ENCODE peak calls at places on chromosomes 4 and X, in ten cellular contexts. One of them, this sample, is unnamed. For H3K27me3, the result is how much of the 10 kb centered on the place peaks cover.

GRCh38 chrX:54423161-54423888 is 16.9 kb upstream of the TSR2 start:
- DNase-seq in CD8-positive, alpha-beta T cell: no peak
- DNase-seq in heart right ventricle: no peak
- DNase-seq in MM.1S: no peak
- DNase-seq in IMR-90: no peak
- DNase-seq in endodermal cell: peak
- DNase-seq in breast epithelium: no peak
- DNase-seq in stomach: no peak
- DNase-seq in sigmoid colon: no peak
- DNase-seq in pancreas: no peak
- DNase-seq in this sample: peak

GRCh38 chr4:8707045-8707781 is 114.6 kb downstream of the CPZ start:
- DNase-seq in IMR-90: no peak
- DNase-seq in sigmoid colon: peak
- DNase-seq in pancreas: no peak
- DNase-seq in stomach: no peak
- DNase-seq in breast epithelium: no peak
- DNase-seq in heart right ventricle: no peak
- DNase-seq in endodermal cell: peak
- DNase-seq in CD8-positive, alpha-beta T cell: no peak
- DNase-seq in MM.1S: no peak
- DNase-seq in this sample: no peak

GRCh38 chr4:161320377-161320776 is 843.4 kb downstream of the FSTL5 start:
- DNase-seq in breast epithelium: no peak
- DNase-seq in IMR-90: no peak
- DNase-seq in MM.1S: peak
- DNase-seq in heart right ventricle: no peak
- DNase-seq in pancreas: no peak
- DNase-seq in stomach: no peak
- DNase-seq in endodermal cell: peak
- DNase-seq in sigmoid colon: no peak
- DNase-seq in CD8-positive, alpha-beta T cell: no peak
- DNase-seq in this sample: no peak

GRCh38 chr4:174808119-174808518 is 20.9 kb downstream of the GLRA3 start:
- DNase-seq in heart right ventricle: no peak
- DNase-seq in MM.1S: no peak
- DNase-seq in pancreas: no peak
- DNase-seq in sigmoid colon: no peak
- DNase-seq in CD8-positive, alpha-beta T cell: no peak
- DNase-seq in stomach: no peak
- DNase-seq in endodermal cell: no peak
- DNase-seq in IMR-90: no peak
- DNase-seq in breast epithelium: no peak
- DNase-seq in this sample: no peak

GRCh38 chr4:3871181-3871852 is 105.1 kb downstream of the ADRA2C start:
- DNase-seq in CD8-positive, alpha-beta T cell: no peak
- DNase-seq in IMR-90: no peak
- DNase-seq in sigmoid colon: peak
- DNase-seq in MM.1S: peak
- DNase-seq in breast epithelium: no peak
- DNase-seq in stomach: no peak
- DNase-seq in endodermal cell: peak
- DNase-seq in heart right ventricle: no peak
- DNase-seq in pancreas: no peak
- DNase-seq in this sample: no peak

GRCh38 chr4:3492741-3493719 is 29.9 kb downstream of the DOK7 start:
- DNase-seq in endodermal cell: no peak
- DNase-seq in pancreas: no peak
- DNase-seq in sigmoid colon: no peak
- DNase-seq in IMR-90: peak
- DNase-seq in heart right ventricle: no peak
- DNase-seq in stomach: no peak
- DNase-seq in MM.1S: no peak
- DNase-seq in CD8-positive, alpha-beta T cell: no peak
- DNase-seq in breast epithelium: no peak
- DNase-seq in this sample: peak

GRCh38 chrX:71216446-71216845 is 6.6 kb upstream of the GJB1 start:
- DNase-seq in sigmoid colon: no peak
- DNase-seq in endodermal cell: no peak
- DNase-seq in heart right ventricle: no peak
- DNase-seq in stomach: no peak
- DNase-seq in IMR-90: no peak
- DNase-seq in pancreas: no peak
- DNase-seq in MM.1S: no peak
- DNase-seq in breast epithelium: no peak
- DNase-seq in CD8-positive, alpha-beta T cell: no peak
- DNase-seq in this sample: no peak

GRCh38 chrX:58051346-58051745 is 141.1 kb upstream of the ZXDA start:
- DNase-seq in breast epithelium: no peak
- DNase-seq in endodermal cell: no peak
- DNase-seq in pancreas: no peak
- DNase-seq in heart right ventricle: no peak
- DNase-seq in sigmoid colon: no peak
- DNase-seq in MM.1S: no peak
- DNase-seq in CD8-positive, alpha-beta T cell: no peak
- DNase-seq in stomach: no peak
- DNase-seq in IMR-90: no peak
- DNase-seq in this sample: no peak

GRCh38 chr4:183343730-183344129 is 21.5 kb upstream of the CLDN24 start:
- DNase-seq in breast epithelium: no peak
- DNase-seq in heart right ventricle: no peak
- DNase-seq in CD8-positive, alpha-beta T cell: no peak
- DNase-seq in MM.1S: no peak
- DNase-seq in pancreas: no peak
- DNase-seq in endodermal cell: no peak
- DNase-seq in sigmoid colon: no peak
- DNase-seq in IMR-90: no peak
- DNase-seq in stomach: no peak
- DNase-seq in this sample: no peak

GRCh38 chr4:183347586-183347985 is 25.4 kb upstream of the CLDN24 start:
- DNase-seq in endodermal cell: no peak
- DNase-seq in MM.1S: no peak
- DNase-seq in pancreas: no peak
- DNase-seq in IMR-90: peak
- DNase-seq in stomach: no peak
- DNase-seq in heart right ventricle: no peak
- DNase-seq in breast epithelium: no peak
- DNase-seq in CD8-positive, alpha-beta T cell: no peak
- DNase-seq in sigmoid colon: no peak
- DNase-seq in this sample: no peak

GRCh38 chr4:183344523-183345255 is 22.5 kb upstream of the CLDN24 start:
- DNase-seq in pancreas: no peak
- DNase-seq in sigmoid colon: no peak
- DNase-seq in stomach: no peak
- DNase-seq in MM.1S: no peak
- DNase-seq in endodermal cell: no peak
- DNase-seq in IMR-90: no peak
- DNase-seq in breast epithelium: no peak
- DNase-seq in heart right ventricle: no peak
- DNase-seq in CD8-positive, alpha-beta T cell: no peak
- DNase-seq in this sample: no peak

GRCh38 chr4:183345261-183345660 is 23.0 kb upstream of the CLDN24 start:
- DNase-seq in endodermal cell: no peak
- DNase-seq in breast epithelium: no peak
- DNase-seq in MM.1S: no peak
- DNase-seq in IMR-90: no peak
- DNase-seq in stomach: no peak
- DNase-seq in sigmoid colon: no peak
- DNase-seq in CD8-positive, alpha-beta T cell: no peak
- DNase-seq in pancreas: no peak
- DNase-seq in heart right ventricle: no peak
- DNase-seq in this sample: no peak

DNA sequence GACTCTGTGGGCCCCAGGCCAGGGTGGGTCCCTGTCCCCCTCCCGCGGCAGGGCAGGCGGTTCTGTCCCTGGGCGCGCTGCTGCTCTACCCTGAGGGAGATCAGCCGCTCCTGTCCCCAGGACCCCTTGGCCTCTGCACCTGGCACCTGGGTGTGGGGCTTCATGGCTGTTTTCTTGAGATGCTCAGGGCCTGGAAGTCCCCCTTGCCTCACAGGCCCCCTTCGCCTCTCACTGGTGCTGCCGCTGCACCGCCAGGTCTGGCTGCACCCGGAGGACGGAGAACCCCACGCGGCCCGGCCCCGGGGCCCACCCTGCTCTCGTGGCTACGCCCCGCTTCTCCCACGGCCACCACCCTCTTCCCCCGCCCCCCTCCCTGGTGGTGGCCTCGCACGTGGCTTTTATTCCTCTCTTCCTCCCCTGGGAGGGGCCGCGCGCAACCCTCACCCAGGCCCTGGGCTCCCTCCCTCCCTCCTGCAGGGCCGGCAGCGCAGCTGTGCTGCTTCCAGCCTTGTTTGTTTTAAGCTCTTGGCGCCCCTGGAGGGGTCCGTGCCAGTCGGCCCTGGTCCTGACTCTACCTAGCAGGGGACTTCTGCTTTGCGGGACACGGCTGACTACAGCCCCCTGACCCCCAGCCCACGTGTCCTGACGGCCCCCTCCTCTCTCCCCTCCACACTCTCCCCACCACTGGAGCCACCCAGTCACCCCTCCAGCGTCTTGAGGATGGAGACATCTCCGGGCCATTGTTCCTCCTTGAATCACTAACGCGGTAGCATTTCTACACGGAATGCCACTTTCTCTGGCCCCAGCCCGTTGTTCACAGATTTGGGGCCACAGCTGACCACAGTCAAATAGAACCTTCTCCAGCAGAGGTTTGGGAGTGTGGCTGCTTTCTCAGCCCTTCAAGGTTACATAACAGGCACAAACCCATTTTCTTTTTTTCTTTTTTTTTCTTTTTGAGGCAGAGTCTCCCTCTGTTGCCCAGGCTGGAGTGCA is 20.6 kb upstream of the CLDN24 start:
- DNase-seq in breast epithelium: no peak
- DNase-seq in stomach: peak
- DNase-seq in MM.1S: no peak
- DNase-seq in endodermal cell: no peak
- DNase-seq in CD8-positive, alpha-beta T cell: no peak
- DNase-seq in pancreas: peak
- DNase-seq in IMR-90: no peak
- DNase-seq in sigmoid colon: no peak
- DNase-seq in heart right ventricle: peak
- DNase-seq in this sample: no peak
- H3K4me3 ChIP-seq in breast epithelium: no peak
- H3K4me3 ChIP-seq in stomach: peak
- H3K4me3 ChIP-seq in MM.1S: no peak
- H3K4me3 ChIP-seq in endodermal cell: no peak
- H3K4me3 ChIP-seq in CD8-positive, alpha-beta T cell: no peak
- H3K4me3 ChIP-seq in pancreas: no peak
- H3K4me3 ChIP-seq in IMR-90: no peak
- H3K4me3 ChIP-seq in sigmoid colon: peak
- H3K4me3 ChIP-seq in heart right ventricle: peak
- H3K4me3 ChIP-seq in this sample: no peak

DNA sequence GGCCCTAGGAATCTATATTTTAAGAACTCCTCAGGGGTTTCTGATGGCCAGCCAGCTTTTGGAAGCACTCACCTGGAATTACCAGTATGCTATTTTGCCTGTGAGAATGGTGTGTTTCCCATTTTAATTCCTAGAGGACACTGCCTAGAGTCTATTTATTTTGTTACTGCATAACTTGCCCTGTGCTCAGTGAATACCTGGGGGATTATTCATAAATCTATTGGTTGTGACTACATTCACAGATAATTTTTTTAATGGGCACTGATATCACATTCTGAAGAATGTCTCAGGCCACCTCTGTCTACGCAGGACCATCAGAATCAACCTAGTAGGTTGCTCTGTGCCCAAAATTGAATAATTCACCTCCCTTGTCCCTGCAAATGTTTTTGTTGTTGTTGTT is 6.7 kb downstream of the ARL13A start:
- DNase-seq in pancreas: no peak
- DNase-seq in heart right ventricle: no peak
- DNase-seq in endodermal cell: no peak
- DNase-seq in breast epithelium: no peak
- DNase-seq in MM.1S: no peak
- DNase-seq in IMR-90: peak
- DNase-seq in stomach: no peak
- DNase-seq in CD8-positive, alpha-beta T cell: no peak
- DNase-seq in sigmoid colon: no peak
- DNase-seq in this sample: no peak
- H3K27ac ChIP-seq in pancreas: no peak
- H3K27ac ChIP-seq in heart right ventricle: no peak
- H3K27ac ChIP-seq in endodermal cell: no peak
- H3K27ac ChIP-seq in breast epithelium: no peak
- H3K27ac ChIP-seq in MM.1S: no peak
- H3K27ac ChIP-seq in IMR-90: no peak
- H3K27ac ChIP-seq in stomach: no peak
- H3K27ac ChIP-seq in CD8-positive, alpha-beta T cell: no peak
- H3K27ac ChIP-seq in sigmoid colon: no peak
- H3K27ac ChIP-seq in this sample: no peak

GRCh38 chr4:150582881-150583286 is 933 bp downstream of the MAB21L2 start:
- DNase-seq in breast epithelium: no peak
- DNase-seq in heart right ventricle: peak
- DNase-seq in endodermal cell: peak
- DNase-seq in MM.1S: no peak
- DNase-seq in IMR-90: peak
- DNase-seq in sigmoid colon: peak
- DNase-seq in pancreas: peak
- DNase-seq in CD8-positive, alpha-beta T cell: no peak
- DNase-seq in stomach: no peak
- DNase-seq in this sample: peak
- H3K27me3 ChIP-seq in breast epithelium: under half
- H3K27me3 ChIP-seq in heart right ventricle: under half
- H3K27me3 ChIP-seq in endodermal cell: half or more
- H3K27me3 ChIP-seq in MM.1S: under half
- H3K27me3 ChIP-seq in IMR-90: under half
- H3K27me3 ChIP-seq in sigmoid colon: under half
- H3K27me3 ChIP-seq in pancreas: under half
- H3K27me3 ChIP-seq in CD8-positive, alpha-beta T cell: under half
- H3K27me3 ChIP-seq in stomach: under half
- H3K27me3 ChIP-seq in this sample: under half

GRCh38 chrX:65673857-65674350 is 6.5 kb downstream of the MSN start:
- DNase-seq in stomach: no peak
- DNase-seq in endodermal cell: no peak
- DNase-seq in MM.1S: no peak
- DNase-seq in breast epithelium: no peak
- DNase-seq in heart right ventricle: no peak
- DNase-seq in sigmoid colon: no peak
- DNase-seq in IMR-90: no peak
- DNase-seq in CD8-positive, alpha-beta T cell: no peak
- DNase-seq in pancreas: no peak
- DNase-seq in this sample: no peak

GRCh38 chrX:65679071-65679540 is 11.7 kb downstream of the MSN start:
- DNase-seq in stomach: no peak
- DNase-seq in heart right ventricle: no peak
- DNase-seq in MM.1S: no peak
- DNase-seq in pancreas: no peak
- DNase-seq in endodermal cell: no peak
- DNase-seq in IMR-90: peak
- DNase-seq in CD8-positive, alpha-beta T cell: no peak
- DNase-seq in sigmoid colon: no peak
- DNase-seq in breast epithelium: no peak
- DNase-seq in this sample: no peak

GRCh38 chrX:65681810-65682209 is 14.4 kb downstream of the MSN start:
- DNase-seq in CD8-positive, alpha-beta T cell: no peak
- DNase-seq in stomach: no peak
- DNase-seq in sigmoid colon: no peak
- DNase-seq in breast epithelium: no peak
- DNase-seq in IMR-90: no peak
- DNase-seq in pancreas: no peak
- DNase-seq in endodermal cell: no peak
- DNase-seq in heart right ventricle: no peak
- DNase-seq in MM.1S: no peak
- DNase-seq in this sample: no peak

GRCh38 chrX:65674351-65674893 is 7.0 kb downstream of the MSN start:
- DNase-seq in sigmoid colon: no peak
- DNase-seq in breast epithelium: no peak
- DNase-seq in stomach: no peak
- DNase-seq in CD8-positive, alpha-beta T cell: no peak
- DNase-seq in pancreas: no peak
- DNase-seq in MM.1S: peak
- DNase-seq in heart right ventricle: no peak
- DNase-seq in endodermal cell: no peak
- DNase-seq in IMR-90: peak
- DNase-seq in this sample: no peak

GRCh38 chrX:65677954-65678469 is 10.6 kb downstream of the MSN start:
- DNase-seq in endodermal cell: no peak
- DNase-seq in heart right ventricle: no peak
- DNase-seq in breast epithelium: peak
- DNase-seq in CD8-positive, alpha-beta T cell: no peak
- DNase-seq in sigmoid colon: peak
- DNase-seq in IMR-90: peak
- DNase-seq in stomach: no peak
- DNase-seq in pancreas: no peak
- DNase-seq in MM.1S: no peak
- DNase-seq in this sample: peak
- H3K4me3 ChIP-seq in endodermal cell: no peak
- H3K4me3 ChIP-seq in heart right ventricle: no peak
- H3K4me3 ChIP-seq in breast epithelium: no peak
- H3K4me3 ChIP-seq in CD8-positive, alpha-beta T cell: no peak
- H3K4me3 ChIP-seq in sigmoid colon: no peak
- H3K4me3 ChIP-seq in IMR-90: no peak
- H3K4me3 ChIP-seq in stomach: no peak
- H3K4me3 ChIP-seq in pancreas: no peak
- H3K4me3 ChIP-seq in MM.1S: no peak
- H3K4me3 ChIP-seq in this sample: no peak

This sample was measured in brain microvascular endothelial cell.